ENCODE peak calls at places on chromosomes 11 and 22, in seven cellular contexts. N is stomach, Q is H1, L is transverse colon, D is K562, U is suprapubic skin, B is HepG2. V is an unnamed sample.

GRCh38 chr22:49966041-49966715 is 5.6 kb downstream of the PIM3 start:
- DNase-seq in D (no peak), L (peak), N (peak), B (no peak), U (peak), Q (no peak), V (no peak)

GRCh38 chr11:38456371-38456770 is 1858.3 kb upstream of the RAG2 start:
- DNase-seq in N (no peak), Q (no peak), B (no peak), U (no peak), L (no peak), D (no peak), V (no peak)

GRCh38 chr11:117284053-117284452 is 7.1 kb upstream of the BACE1-AS start:
- DNase-seq in N (no peak), U (no peak), L (no peak), Q (no peak), B (no peak), D (no peak), V (no peak)

GRCh38 chr11:827146-827860 is 416 bp upstream of the CRACR2B start:
- DNase-seq in N (peak), U (no peak), Q (no peak), D (peak), B (peak), L (peak), V (no peak)

GRCh38 chr11:38990841-38991240 is 2392.8 kb upstream of the RAG2 start:
- DNase-seq in Q (no peak), D (no peak), U (no peak), L (no peak), N (no peak), B (no peak), V (no peak)

GRCh38 chr11:20134991-20135736 is 25.1 kb downstream of the DBX1 start:
- DNase-seq in U (no peak), B (no peak), N (no peak), D (no peak), Q (no peak), L (no peak), V (no peak)

GRCh38 chr22:23219787-23220484 is 39.6 kb downstream of the BCR start:
- DNase-seq in L (peak), N (peak), D (peak), B (no peak), U (no peak), Q (no peak), V (no peak)

GRCh38 chr11:59144096-59144495 is 1.4 kb downstream of the FAM111A start:
- DNase-seq in N (no peak), B (no peak), L (no peak), Q (no peak), D (no peak), U (no peak), V (no peak)

GRCh38 chr22:49201046-49201970 is 626.4 kb downstream of the BRD1 start:
- DNase-seq in B (no peak), U (peak), D (no peak), Q (no peak), L (no peak), N (peak), V (no peak)

GRCh38 chr22:20494978-20495860 is at the start of gene KLHL22:
- DNase-seq in U (peak), B (peak), L (peak), Q (no peak), D (peak), N (peak), V (no peak)

GRCh38 chr11:14905104-14906033 is 13.3 kb upstream of the CYP2R1 start:
- DNase-seq in L (peak), U (peak), B (no peak), Q (peak), D (no peak), N (peak), V (no peak)

GRCh38 chr22:32043391-32043790 is 330 bp downstream of the SLC5A1 start:
- DNase-seq in L (no peak), Q (no peak), B (no peak), N (no peak), U (no peak), D (no peak), V (no peak)

GRCh38 chr11:129289350-129290040 is 86.2 kb upstream of the BARX2 start:
- DNase-seq in D (no peak), L (no peak), N (no peak), B (no peak), U (no peak), Q (no peak), V (no peak)

GRCh38 chr11:67581469-67581868 is 2.1 kb upstream of the GSTP1 start:
- DNase-seq in D (no peak), Q (no peak), L (no peak), U (no peak), N (peak), B (peak), V (no peak)

GRCh38 chr22:19687561-19688300 is 26.6 kb upstream of the SEPTIN5 start:
- DNase-seq in U (peak), Q (no peak), B (no peak), N (no peak), L (no peak), D (peak), V (no peak)

GRCh38 chr22:19062139-19062789 is 59.9 kb downstream of the DGCR2 start:
- DNase-seq in Q (no peak), D (no peak), U (peak), N (peak), L (no peak), B (no peak), V (no peak)

GRCh38 chr11:111177037-111177988 is 68.2 kb upstream of the POU2AF2 start:
- DNase-seq in Q (no peak), B (no peak), L (no peak), D (no peak), U (no peak), N (no peak), V (no peak)

GRCh38 chr11:16148301-16148787 is 208.0 kb downstream of the SOX6 start:
- DNase-seq in B (peak), D (no peak), U (no peak), L (no peak), Q (no peak), N (no peak), V (no peak)

GRCh38 chr22:50246242-50247175 is 1.7 kb upstream of the TUBGCP6 start:
- DNase-seq in U (no peak), N (no peak), D (no peak), L (no peak), B (peak), Q (no peak), V (no peak)

GRCh38 chr11:26715133-26715532 is 6.7 kb downstream of the SLC5A12 start:
- DNase-seq in N (no peak), Q (no peak), U (no peak), B (no peak), L (no peak), D (no peak), V (no peak)

GRCh38 chr11:107669893-107670601 is 41.8 kb downstream of the SLN start:
- DNase-seq in L (no peak), D (no peak), B (no peak), N (no peak), Q (no peak), U (no peak), V (peak)
- TF ChIP-seq POLR2A in L (no peak), D (no peak), B (no peak), N (no peak), Q (no peak), U (no peak), V (no peak)

GRCh38 chr22:36282078-36282831 is 29.3 kb downstream of the APOL1 start:
- DNase-seq in D (no peak), L (no peak), Q (no peak), U (no peak), N (no peak), B (no peak), V (no peak)
- TF ChIP-seq POLR2AphosphoS5 in D (no peak), L (no peak), Q (no peak), U (no peak), N (no peak), B (no peak), V (peak)

GRCh38 chr22:37482244-37482643 is 3.9 kb downstream of the MFNG start:
- DNase-seq in B (no peak), D (no peak), Q (no peak), L (no peak), U (no peak), N (no peak), V (no peak)

GRCh38 chr22:37479196-37479595 is 7.0 kb downstream of the MFNG start:
- DNase-seq in Q (no peak), L (no peak), D (no peak), N (no peak), B (no peak), U (no peak), V (no peak)

GRCh38 chr22:37481347-37481907 is 4.8 kb downstream of the MFNG start:
- DNase-seq in D (no peak), U (no peak), N (no peak), B (no peak), Q (no peak), L (no peak), V (no peak)

GRCh38 chr22:37483050-37483449 is 3.1 kb downstream of the MFNG start:
- DNase-seq in D (no peak), B (no peak), L (no peak), N (no peak), U (no peak), Q (no peak), V (no peak)

DNA sequence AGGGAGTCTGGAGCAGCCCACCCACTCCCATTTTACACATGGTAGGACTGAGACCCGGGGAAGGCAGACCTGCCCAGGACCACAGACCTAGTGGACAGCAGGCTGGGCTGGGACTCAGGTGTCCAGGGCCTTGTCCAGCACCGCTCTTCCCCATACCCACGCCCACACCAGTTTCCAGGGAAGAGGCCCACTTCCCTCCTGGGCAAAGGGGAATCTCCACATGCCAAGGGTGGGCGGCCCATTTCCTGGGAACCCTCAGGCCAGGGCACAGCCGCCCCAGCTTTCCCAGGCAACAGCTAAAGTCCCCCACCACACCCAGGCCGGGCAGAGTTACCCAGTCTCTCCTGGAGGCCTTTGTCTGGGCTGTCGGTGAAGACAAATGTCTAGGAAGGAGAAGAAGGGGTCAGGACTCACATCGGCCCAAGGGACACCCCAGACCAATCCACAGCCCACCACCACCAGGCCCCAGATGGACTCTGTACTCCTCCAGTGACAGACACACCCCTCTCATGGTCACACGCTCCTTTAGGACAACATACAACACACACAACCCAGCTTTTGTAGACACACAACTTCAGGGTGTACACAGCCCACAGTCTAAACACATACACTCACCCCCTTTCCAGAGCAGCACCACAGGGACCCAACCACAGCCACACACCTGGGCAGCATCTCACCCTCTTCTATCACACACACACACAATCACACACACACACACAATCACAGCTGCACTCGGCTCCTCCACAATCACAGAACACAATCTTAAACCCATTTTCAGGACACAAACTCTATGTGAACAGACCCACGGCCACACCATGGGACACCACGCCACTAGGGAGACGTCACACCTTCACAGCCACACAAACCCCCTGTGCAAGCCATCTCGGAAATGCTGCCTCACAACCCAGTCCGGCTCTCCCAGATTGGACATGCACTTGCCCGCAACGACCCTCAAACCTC is 5.5 kb downstream of the MFNG start:
- DNase-seq in N (no peak), B (no peak), U (no peak), D (no peak), L (no peak), Q (no peak), V (no peak)
- TF ChIP-seq EP300 in N (no peak), B (no peak), U (no peak), D (no peak), L (no peak), Q (no peak), V (no peak)

GRCh38 chr11:75795276-75796090 is 19.5 kb upstream of the UVRAG start:
- DNase-seq in D (no peak), U (no peak), B (peak), N (no peak), L (no peak), Q (no peak), V (no peak)
- TF ChIP-seq POLR2A in D (no peak), U (no peak), B (no peak), N (no peak), L (no peak), Q (no peak), V (no peak)

GRCh38 chr11:65111537-65112225 is at the start of gene TM7SF2:
- DNase-seq in B (peak), N (peak), D (peak), L (peak), Q (peak), U (peak), V (peak)
- TF ChIP-seq POLR2AphosphoS5 in B (peak), N (peak), D (peak), L (peak), Q (peak), U (peak), V (peak)

GRCh38 chr22:45914309-45914708 is 62.7 kb downstream of the WNT7B start:
- DNase-seq in B (no peak), L (no peak), D (no peak), N (no peak), Q (no peak), U (no peak), V (no peak)

GRCh38 chr22:45912910-45913309 is 64.1 kb downstream of the WNT7B start:
- DNase-seq in D (no peak), Q (no peak), B (no peak), U (no peak), L (no peak), N (no peak), V (no peak)

GRCh38 chr22:45908961-45909360 is 68.0 kb downstream of the WNT7B start:
- DNase-seq in Q (no peak), N (no peak), D (no peak), B (no peak), L (no peak), U (no peak), V (no peak)

GRCh38 chr22:45910928-45911467 is 66.0 kb downstream of the WNT7B start:
- DNase-seq in D (peak), N (no peak), L (no peak), Q (no peak), B (no peak), U (no peak), V (no peak)

DNA sequence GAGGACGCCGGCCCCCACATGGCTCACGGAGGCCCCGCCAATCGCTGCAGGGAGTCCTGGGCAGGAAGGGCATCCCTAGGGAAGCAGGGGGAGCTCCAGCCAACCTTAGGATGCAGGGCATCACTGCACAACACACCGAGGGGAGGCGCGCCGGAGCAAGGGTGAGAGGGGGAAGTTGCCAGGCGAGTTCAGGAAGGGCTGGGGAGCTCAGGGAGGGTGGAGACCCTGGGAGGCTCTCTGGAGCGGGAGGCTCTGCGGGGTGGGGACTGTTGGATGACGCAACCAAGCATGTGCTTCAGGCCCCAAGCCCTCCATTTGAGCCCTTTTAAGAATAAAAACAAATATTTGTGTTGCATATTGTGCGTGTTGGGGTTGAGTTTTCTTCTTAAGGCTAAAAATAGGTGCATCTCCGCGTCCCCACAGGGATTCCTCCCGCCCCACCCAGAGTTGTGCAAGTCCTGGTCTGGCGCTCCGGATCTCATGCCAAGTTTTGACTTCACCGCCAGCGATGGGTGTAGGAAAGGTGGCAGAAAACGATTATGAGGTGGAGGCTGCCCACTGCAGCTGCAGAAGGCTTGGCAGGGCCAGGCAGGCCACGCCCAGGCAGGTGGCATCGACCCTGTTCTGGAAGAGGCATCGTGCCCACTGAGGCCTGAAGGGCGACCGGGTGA is 65.2 kb downstream of the WNT7B start:
- DNase-seq in B (peak), N (peak), L (no peak), D (no peak), U (no peak), Q (no peak), V (no peak)
- TF ChIP-seq EP300 in B (no peak), N (no peak), L (no peak), D (no peak), U (no peak), Q (no peak), V (no peak)

GRCh38 chr11:110095554-110095953 is 2.4 kb downstream of the ZC3H12C start:
- DNase-seq in Q (no peak), D (no peak), U (no peak), L (no peak), N (no peak), B (no peak), V (no peak)
- TF ChIP-seq POLR2A in Q (no peak), D (no peak), U (no peak), L (no peak), N (no peak), B (no peak), V (no peak)

V was measured in esophagus muscularis mucosa.